ENCODE peak calls at places on chromosome 1, in eight cellular contexts. One of them, this sample, is unnamed.

GRCh38 chr1:99731384-99731783 is 35.1 kb downstream of the FRRS1 start:
- DNase-seq in fibroblast of villous mesenchyme: no peak
- DNase-seq in left colon: no peak
- DNase-seq in central memory CD4-positive, alpha-beta T cell: no peak
- DNase-seq in COR-L47: no peak
- DNase-seq in HEK293T: no peak
- DNase-seq in NCI-H2081 treated with DMSO at 0.1 percent for 48 hours: no peak
- DNase-seq in A172: no peak
- DNase-seq in this sample: no peak

GRCh38 chr1:162913345-162913744 is 52.4 kb upstream of the CCDC190 start:
- DNase-seq in fibroblast of villous mesenchyme: no peak
- DNase-seq in NCI-H2081 treated with DMSO at 0.1 percent for 48 hours: no peak
- DNase-seq in COR-L47: no peak
- DNase-seq in central memory CD4-positive, alpha-beta T cell: no peak
- DNase-seq in left colon: no peak
- DNase-seq in A172: no peak
- DNase-seq in HEK293T: no peak
- DNase-seq in this sample: no peak

GRCh38 chr1:180230791-180231505 is 884 bp downstream of the LHX4 start:
- DNase-seq in NCI-H2081 treated with DMSO at 0.1 percent for 48 hours: no peak
- DNase-seq in fibroblast of villous mesenchyme: peak
- DNase-seq in COR-L47: no peak
- DNase-seq in HEK293T: peak
- DNase-seq in central memory CD4-positive, alpha-beta T cell: no peak
- DNase-seq in left colon: no peak
- DNase-seq in A172: peak
- DNase-seq in this sample: no peak

GRCh38 chr1:14889937-14890440 is 263.6 kb upstream of the TMEM51 start:
- DNase-seq in COR-L47: no peak
- DNase-seq in left colon: no peak
- DNase-seq in fibroblast of villous mesenchyme: no peak
- DNase-seq in HEK293T: no peak
- DNase-seq in A172: no peak
- DNase-seq in NCI-H2081 treated with DMSO at 0.1 percent for 48 hours: no peak
- DNase-seq in central memory CD4-positive, alpha-beta T cell: no peak
- DNase-seq in this sample: no peak

GRCh38 chr1:227315500-227316346 is 2.6 kb downstream of the CDC42BPA start:
- DNase-seq in COR-L47: no peak
- DNase-seq in fibroblast of villous mesenchyme: peak
- DNase-seq in left colon: peak
- DNase-seq in central memory CD4-positive, alpha-beta T cell: no peak
- DNase-seq in NCI-H2081 treated with DMSO at 0.1 percent for 48 hours: no peak
- DNase-seq in HEK293T: no peak
- DNase-seq in A172: peak
- DNase-seq in this sample: no peak

GRCh38 chr1:169595764-169596711 is 9.8 kb upstream of the F5 start:
- DNase-seq in COR-L47: no peak
- DNase-seq in central memory CD4-positive, alpha-beta T cell: no peak
- DNase-seq in left colon: no peak
- DNase-seq in A172: peak
- DNase-seq in fibroblast of villous mesenchyme: peak
- DNase-seq in HEK293T: peak
- DNase-seq in NCI-H2081 treated with DMSO at 0.1 percent for 48 hours: no peak
- DNase-seq in this sample: no peak

GRCh38 chr1:66262233-66262632 is 271.7 kb upstream of the SGIP1 start:
- DNase-seq in A172: peak
- DNase-seq in central memory CD4-positive, alpha-beta T cell: no peak
- DNase-seq in COR-L47: no peak
- DNase-seq in fibroblast of villous mesenchyme: peak
- DNase-seq in NCI-H2081 treated with DMSO at 0.1 percent for 48 hours: no peak
- DNase-seq in left colon: no peak
- DNase-seq in HEK293T: no peak
- DNase-seq in this sample: no peak

GRCh38 chr1:5318143-5318816 is 663.9 kb downstream of the AJAP1 start:
- DNase-seq in A172: no peak
- DNase-seq in left colon: no peak
- DNase-seq in NCI-H2081 treated with DMSO at 0.1 percent for 48 hours: no peak
- DNase-seq in central memory CD4-positive, alpha-beta T cell: no peak
- DNase-seq in fibroblast of villous mesenchyme: no peak
- DNase-seq in HEK293T: no peak
- DNase-seq in COR-L47: no peak
- DNase-seq in this sample: no peak

GRCh38 chr1:44587796-44588460 is 86.4 kb downstream of the TMEM53 start:
- DNase-seq in COR-L47: peak
- DNase-seq in fibroblast of villous mesenchyme: no peak
- DNase-seq in HEK293T: no peak
- DNase-seq in central memory CD4-positive, alpha-beta T cell: no peak
- DNase-seq in left colon: no peak
- DNase-seq in NCI-H2081 treated with DMSO at 0.1 percent for 48 hours: no peak
- DNase-seq in A172: peak
- DNase-seq in this sample: no peak

GRCh38 chr1:86618358-86618757 is 71.5 kb downstream of the CLCA4 start:
- DNase-seq in HEK293T: no peak
- DNase-seq in COR-L47: no peak
- DNase-seq in left colon: no peak
- DNase-seq in NCI-H2081 treated with DMSO at 0.1 percent for 48 hours: no peak
- DNase-seq in central memory CD4-positive, alpha-beta T cell: no peak
- DNase-seq in A172: no peak
- DNase-seq in fibroblast of villous mesenchyme: no peak
- DNase-seq in this sample: no peak

GRCh38 chr1:26533951-26534514 is 4.5 kb downstream of the RPS6KA1 start:
- DNase-seq in COR-L47: no peak
- DNase-seq in HEK293T: no peak
- DNase-seq in fibroblast of villous mesenchyme: no peak
- DNase-seq in A172: no peak
- DNase-seq in central memory CD4-positive, alpha-beta T cell: no peak
- DNase-seq in left colon: peak
- DNase-seq in NCI-H2081 treated with DMSO at 0.1 percent for 48 hours: no peak
- DNase-seq in this sample: no peak

GRCh38 chr1:72230746-72231145 is 51.6 kb downstream of the NEGR1 start:
- DNase-seq in central memory CD4-positive, alpha-beta T cell: no peak
- DNase-seq in left colon: no peak
- DNase-seq in fibroblast of villous mesenchyme: no peak
- DNase-seq in A172: peak
- DNase-seq in HEK293T: no peak
- DNase-seq in COR-L47: no peak
- DNase-seq in NCI-H2081 treated with DMSO at 0.1 percent for 48 hours: no peak
- DNase-seq in this sample: no peak

GRCh38 chr1:99180915-99181314 is 83.4 kb upstream of the PLPPR4 start:
- DNase-seq in A172: no peak
- DNase-seq in NCI-H2081 treated with DMSO at 0.1 percent for 48 hours: no peak
- DNase-seq in left colon: no peak
- DNase-seq in fibroblast of villous mesenchyme: no peak
- DNase-seq in HEK293T: no peak
- DNase-seq in central memory CD4-positive, alpha-beta T cell: no peak
- DNase-seq in COR-L47: no peak
- DNase-seq in this sample: no peak

GRCh38 chr1:227323956-227324267 is 5.6 kb upstream of the CDC42BPA start:
- DNase-seq in COR-L47: no peak
- DNase-seq in NCI-H2081 treated with DMSO at 0.1 percent for 48 hours: no peak
- DNase-seq in central memory CD4-positive, alpha-beta T cell: no peak
- DNase-seq in left colon: no peak
- DNase-seq in fibroblast of villous mesenchyme: no peak
- DNase-seq in A172: no peak
- DNase-seq in HEK293T: no peak
- DNase-seq in this sample: no peak

GRCh38 chr1:195153107-195153506 is 1455.1 kb downstream of the KCNT2 start:
- DNase-seq in HEK293T: no peak
- DNase-seq in A172: no peak
- DNase-seq in NCI-H2081 treated with DMSO at 0.1 percent for 48 hours: no peak
- DNase-seq in central memory CD4-positive, alpha-beta T cell: no peak
- DNase-seq in fibroblast of villous mesenchyme: no peak
- DNase-seq in COR-L47: no peak
- DNase-seq in left colon: no peak
- DNase-seq in this sample: no peak

GRCh38 chr1:228464487-228464983 is 22.6 kb upstream of the RNF187 start:
- DNase-seq in COR-L47: peak
- DNase-seq in left colon: peak
- DNase-seq in HEK293T: no peak
- DNase-seq in fibroblast of villous mesenchyme: peak
- DNase-seq in NCI-H2081 treated with DMSO at 0.1 percent for 48 hours: peak
- DNase-seq in central memory CD4-positive, alpha-beta T cell: peak
- DNase-seq in A172: peak
- DNase-seq in this sample: peak

GRCh38 chr1:220877348-220878095 is 1.7 kb upstream of the HLX start:
- DNase-seq in HEK293T: no peak
- DNase-seq in left colon: no peak
- DNase-seq in fibroblast of villous mesenchyme: no peak
- DNase-seq in NCI-H2081 treated with DMSO at 0.1 percent for 48 hours: no peak
- DNase-seq in central memory CD4-positive, alpha-beta T cell: no peak
- DNase-seq in A172: no peak
- DNase-seq in COR-L47: no peak
- DNase-seq in this sample: no peak

GRCh38 chr1:223844962-223845809 is 561 bp downstream of the TP53BP2 start:
- DNase-seq in COR-L47: peak
- DNase-seq in A172: peak
- DNase-seq in NCI-H2081 treated with DMSO at 0.1 percent for 48 hours: no peak
- DNase-seq in central memory CD4-positive, alpha-beta T cell: peak
- DNase-seq in fibroblast of villous mesenchyme: peak
- DNase-seq in HEK293T: peak
- DNase-seq in left colon: peak
- DNase-seq in this sample: no peak

GRCh38 chr1:193625255-193625654 is 438.8 kb upstream of the B3GALT2 start:
- DNase-seq in A172: no peak
- DNase-seq in NCI-H2081 treated with DMSO at 0.1 percent for 48 hours: no peak
- DNase-seq in HEK293T: no peak
- DNase-seq in fibroblast of villous mesenchyme: no peak
- DNase-seq in central memory CD4-positive, alpha-beta T cell: no peak
- DNase-seq in COR-L47: no peak
- DNase-seq in left colon: no peak
- DNase-seq in this sample: no peak

GRCh38 chr1:6185151-6185550 is 5.0 kb upstream of the CHD5 start:
- DNase-seq in left colon: no peak
- DNase-seq in A172: peak
- DNase-seq in HEK293T: no peak
- DNase-seq in NCI-H2081 treated with DMSO at 0.1 percent for 48 hours: no peak
- DNase-seq in COR-L47: no peak
- DNase-seq in fibroblast of villous mesenchyme: peak
- DNase-seq in central memory CD4-positive, alpha-beta T cell: no peak
- DNase-seq in this sample: no peak

GRCh38 chr1:17624540-17625256 is 85.2 kb downstream of the ARHGEF10L start:
- DNase-seq in HEK293T: no peak
- DNase-seq in NCI-H2081 treated with DMSO at 0.1 percent for 48 hours: no peak
- DNase-seq in central memory CD4-positive, alpha-beta T cell: no peak
- DNase-seq in COR-L47: no peak
- DNase-seq in left colon: no peak
- DNase-seq in A172: peak
- DNase-seq in fibroblast of villous mesenchyme: peak
- DNase-seq in this sample: no peak

GRCh38 chr1:15950763-15951295 is 25.1 kb downstream of the ZBTB17 start:
- DNase-seq in HEK293T: no peak
- DNase-seq in NCI-H2081 treated with DMSO at 0.1 percent for 48 hours: no peak
- DNase-seq in left colon: no peak
- DNase-seq in fibroblast of villous mesenchyme: peak
- DNase-seq in central memory CD4-positive, alpha-beta T cell: peak
- DNase-seq in COR-L47: no peak
- DNase-seq in A172: peak
- DNase-seq in this sample: no peak

This sample was measured in NCI-H1436 treated with DMSO at 0.1 percent for 48 hours.